ENCODE peak calls at places on chromosome 9, in four cellular contexts. P is brain microvascular endothelial cell, S is AG04450, D is mammary epithelial cell. E is an unnamed sample.

GRCh38 chr9:20048985-20049384 is 260.1 kb upstream of the SLC24A2 start:
- DNase-seq in S (no peak), D (no peak), P (no peak), E (no peak)

GRCh38 chr9:81557957-81558791 is 131.2 kb downstream of the TLE1 start:
- DNase-seq in D (peak; percentile 57), P (no peak), S (peak; percentile 74), E (peak; percentile 76)

GRCh38 chr9:29974197-29974596 is 2400.9 kb upstream of the C9orf72 start:
- DNase-seq in D (no peak), P (no peak), S (no peak), E (no peak)

GRCh38 chr9:32603914-32604852 is 31.2 kb upstream of the NDUFB6 start:
- DNase-seq in P (no peak), S (no peak), D (peak; percentile 88), E (peak; percentile 8)

GRCh38 chr9:129609486-129610192 is 11.3 kb downstream of the C9orf50 start:
- DNase-seq in S (no peak), P (peak; percentile 63), D (no peak), E (no peak)

GRCh38 chr9:124190761-124191160 is 67.0 kb upstream of the NEK6 start:
- DNase-seq in D (no peak), S (no peak), P (no peak), E (no peak)

GRCh38 chr9:133169102-133169501 is 5.4 kb upstream of the GBGT1 start:
- DNase-seq in P (no peak), D (no peak), S (no peak), E (no peak)

GRCh38 chr9:135580664-135581380 is 19.3 kb downstream of the PAEP start:
- DNase-seq in D (no peak), P (no peak), S (no peak), E (no peak)

GRCh38 chr9:12141422-12141821 is 551.8 kb upstream of the TYRP1 start:
- DNase-seq in D (no peak), P (no peak), S (no peak), E (no peak)

GRCh38 chr9:130377612-130378011 is 67.1 kb upstream of the ASS1 start:
- DNase-seq in P (no peak), D (no peak), S (no peak), E (no peak)

GRCh38 chr9:129472651-129473102 is 148.2 kb downstream of the C9orf50 start:
- DNase-seq in D (no peak), P (no peak), S (no peak), E (no peak)

GRCh38 chr9:123678878-123679329 is 251.0 kb downstream of the DENND1A start:
- DNase-seq in D (no peak), S (peak; percentile 21), P (no peak), E (no peak)

GRCh38 chr9:91117959-91118651 is 243.6 kb downstream of the AUH start:
- DNase-seq in D (no peak), S (no peak), P (peak; percentile 69), E (peak; percentile 77)

GRCh38 chr9:5455181-5455580 is 4.8 kb downstream of the CD274 start:
- DNase-seq in D (peak; percentile 89), P (peak; percentile 32), S (no peak), E (no peak)

GRCh38 chr9:107983762-107984161 is 494.2 kb upstream of the KLF4 start:
- DNase-seq in P (no peak), S (no peak), D (no peak), E (no peak)

GRCh38 chr9:31736581-31737179 is 647.8 kb upstream of the ACO1 start:
- DNase-seq in S (no peak), P (no peak), D (no peak), E (no peak)

GRCh38 chr9:109914280-109915027 is 134.5 kb downstream of the PALM2AKAP2 start:
- DNase-seq in S (peak; percentile 84), D (no peak), P (peak; percentile 58), E (peak; percentile 86)

GRCh38 chr9:87270241-87271234 is 227.1 kb upstream of the DAPK1 start:
- DNase-seq in P (peak; percentile 72), D (no peak), S (no peak), E (peak; percentile 53)

GRCh38 chr9:29644514-29644913 is 2071.2 kb upstream of the C9orf72 start:
- DNase-seq in D (no peak), P (no peak), S (no peak), E (no peak)

GRCh38 chr9:120521101-120521500 is 58.9 kb downstream of the CDK5RAP2 start:
- DNase-seq in D (no peak), P (no peak), S (no peak), E (no peak)

GRCh38 chr9:117958726-117959125 is 254.5 kb downstream of the TLR4 start:
- DNase-seq in S (no peak), D (no peak), P (no peak), E (no peak)

DNA sequence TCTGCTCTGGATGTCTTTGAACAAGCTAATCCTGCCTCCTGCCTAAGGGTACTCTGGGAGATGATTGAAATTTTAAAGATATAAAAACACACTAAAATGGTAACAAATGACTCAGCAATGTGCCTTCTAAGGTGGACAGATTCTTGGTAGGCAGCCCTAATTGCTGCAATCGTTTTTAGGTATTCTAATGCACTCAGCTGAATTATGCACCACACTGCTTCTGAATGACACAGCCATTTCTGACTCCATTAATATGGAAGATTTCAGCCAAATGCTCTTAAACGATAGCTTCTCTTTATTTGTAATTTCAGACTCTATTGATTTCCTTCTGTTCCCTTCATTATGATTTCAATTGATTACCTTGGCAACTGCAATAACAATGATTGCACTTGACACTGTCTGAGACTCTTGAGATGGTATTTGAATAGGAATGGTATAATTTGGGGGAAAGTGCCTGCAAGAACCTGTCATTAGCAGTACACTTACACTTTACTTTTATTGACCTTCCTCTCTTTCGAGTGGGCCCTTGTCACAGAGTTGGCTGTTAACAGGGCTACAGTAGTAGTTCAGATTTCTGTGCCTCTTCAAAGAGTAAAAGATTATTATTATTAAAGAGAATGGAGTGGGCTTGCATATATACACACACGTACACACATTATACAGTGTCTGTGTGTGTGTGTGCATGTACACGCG is 296.1 kb upstream of the DMAC1 start:
- DNase-seq in P (no peak), S (no peak), D (no peak), E (no peak)
- H3K4me3 ChIP-seq in P (no peak overlapping the region), S (no peak overlapping the region), D (no peak overlapping the region), E (no peak overlapping the region)

DNA sequence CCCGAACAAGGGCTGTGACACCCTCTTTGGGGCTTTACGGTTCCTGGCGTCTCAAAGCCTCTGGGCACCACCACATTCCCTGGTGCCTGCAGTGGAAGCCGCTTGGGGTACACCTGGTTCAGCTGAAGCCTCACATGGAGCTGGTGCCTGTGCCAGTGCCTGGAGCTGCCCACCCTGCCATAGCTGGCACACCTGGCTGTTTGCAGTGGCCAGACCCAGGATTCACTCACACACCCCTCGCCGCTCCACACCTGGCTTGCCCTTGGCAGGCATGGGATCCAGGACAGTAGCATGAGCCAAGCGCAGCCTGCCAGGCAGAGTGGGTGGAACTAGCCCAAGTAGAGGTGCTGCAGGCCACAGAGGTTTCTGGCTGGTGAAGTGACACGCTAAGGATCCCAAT is 641.8 kb downstream of the TLE4 start:
- DNase-seq in D (no peak), S (no peak), P (no peak), E (no peak)
- H3K4me3 ChIP-seq in D (no peak overlapping the region), S (no peak overlapping the region), P (no peak overlapping the region), E (no peak overlapping the region)

GRCh38 chr9:114154597-114155102 is 687 bp upstream of the COL27A1 start:
- DNase-seq in D (peak; percentile 37), P (no peak), S (no peak), E (no peak)
- H3K4me3 ChIP-seq in D (peak overlapping the region; percentile 33), P (peak overlapping the region; percentile 39), S (peak overlapping the region; percentile 51), E (peak overlapping the region; percentile 43)

GRCh38 chr9:136764301-136764891 is at the start of gene LCN15:
- DNase-seq in P (no peak), D (no peak), S (no peak), E (no peak)

GRCh38 chr9:136763649-136764035 is 676 bp downstream of the LCN15 start:
- DNase-seq in S (no peak), D (no peak), P (no peak), E (no peak)

GRCh38 chr9:136761545-136761981 is 2.8 kb downstream of the LCN15 start:
- DNase-seq in S (no peak), P (no peak), D (no peak), E (no peak)

GRCh38 chr9:136762221-136762691 is 2.1 kb downstream of the LCN15 start:
- DNase-seq in P (no peak), S (no peak), D (no peak), E (no peak)

DNA sequence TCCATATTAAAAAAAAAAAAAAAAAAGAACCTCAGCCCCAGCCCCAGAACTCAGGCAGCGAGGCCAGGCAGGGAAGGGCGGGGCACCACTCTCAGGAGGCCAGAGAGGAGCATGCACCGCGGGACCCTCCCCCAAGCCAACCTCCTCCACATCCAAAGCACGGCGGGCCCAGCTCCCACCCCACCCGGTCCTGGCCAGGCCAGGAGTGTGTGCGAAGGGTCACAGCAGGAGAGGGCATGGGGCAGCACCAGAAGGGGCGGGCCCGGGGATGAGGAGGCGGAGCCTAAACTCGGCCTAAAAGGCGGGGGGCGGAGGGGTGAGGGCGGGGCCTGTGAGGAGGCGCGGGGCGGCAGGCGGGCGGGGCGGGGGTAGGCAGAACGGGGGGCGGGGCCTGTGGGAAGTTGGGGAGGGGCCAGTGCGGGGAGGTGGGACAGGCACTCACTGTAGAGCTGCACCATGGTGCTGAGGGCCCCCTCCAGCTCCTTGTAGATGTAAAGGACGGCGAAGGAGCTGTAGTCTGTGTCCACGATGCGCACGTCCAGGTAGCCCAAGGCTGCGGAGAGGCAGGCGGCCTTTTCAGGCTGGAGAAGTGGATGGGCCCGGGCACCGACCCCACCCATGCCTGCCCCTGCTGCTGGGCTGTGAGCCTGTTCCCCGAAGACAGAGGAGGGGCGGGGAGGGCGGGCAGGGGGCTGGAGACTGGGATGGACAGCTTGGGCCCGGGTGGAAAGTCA is 1.2 kb downstream of the LCN15 start:
- DNase-seq in S (no peak), P (no peak), D (no peak), E (no peak)
- H3K4me3 ChIP-seq in S (no peak overlapping the region), P (no peak overlapping the region), D (no peak overlapping the region), E (no peak overlapping the region)